ENCODE peak calls at places on chromosome 20, in five cellular contexts. R, G, M, Q and K are unnamed samples.
A peak's percentile ranks its signal among the peaks of the same experiment; 100 is the strongest.

GRCh38 chr20:10323729-10324128 is 105.1 kb downstream of the SNAP25 start:
- DNase-seq in Q (no peak), G (no peak), M (no peak), R (no peak), K (no peak)

GRCh38 chr20:955656-956055 is 39.5 kb upstream of the ANGPT4 start:
- DNase-seq in Q (no peak), M (no peak), R (no peak), G (no peak), K (no peak)

GRCh38 chr20:54922096-54922495 is 446.7 kb downstream of the DOK5 start:
- DNase-seq in Q (no peak), M (no peak), R (no peak), G (no peak), K (no peak)

GRCh38 chr20:3595541-3595940 is 67.7 kb downstream of the GFRA4 start:
- DNase-seq in Q (no peak), M (no peak), R (no peak), G (no peak), K (no peak)

GRCh38 chr20:54132612-54133433 is 41.0 kb downstream of the CYP24A1 start:
- DNase-seq in G (peak; percentile 78), Q (no peak), M (no peak), R (no peak), K (no peak)

GRCh38 chr20:33653218-33653899 is 8.8 kb upstream of the C20orf144 start:
- DNase-seq in M (peak; percentile 17), Q (peak; percentile 65), G (peak; percentile 79), R (no peak), K (peak; percentile 42)

GRCh38 chr20:3815703-3816315 is 4.5 kb upstream of the AP5S1 start:
- DNase-seq in M (no peak), R (no peak), Q (no peak), G (no peak), K (no peak)

GRCh38 chr20:24746351-24746685 is 202.8 kb upstream of the CST7 start:
- DNase-seq in Q (no peak), M (no peak), G (peak; percentile 34), R (no peak), K (no peak)

GRCh38 chr20:24933266-24933908 is 15.7 kb upstream of the CST7 start:
- DNase-seq in M (no peak), R (no peak), G (no peak), Q (no peak), K (no peak)

GRCh38 chr20:24950128-24950835 is 1.2 kb downstream of the CST7 start:
- DNase-seq in M (no peak), R (no peak), Q (no peak), G (no peak), K (no peak)

GRCh38 chr20:21681932-21682318 is 23.5 kb upstream of the PAX1 start:
- DNase-seq in M (no peak), R (no peak), G (no peak), Q (no peak), K (no peak)

GRCh38 chr20:49569403-49570115 is 1.6 kb upstream of the PTGIS start:
- DNase-seq in Q (no peak), M (no peak), G (no peak), R (no peak), K (no peak)

GRCh38 chr20:59802471-59803221 is 130.8 kb downstream of the SYCP2 start:
- DNase-seq in M (no peak), G (no peak), Q (no peak), R (no peak), K (no peak)

GRCh38 chr20:37944456-37944981 is 41.6 kb downstream of the VSTM2L start:
- DNase-seq in Q (no peak), R (no peak), G (no peak), M (no peak), K (no peak)

GRCh38 chr20:49323622-49324238 is 45.9 kb upstream of the ZNFX1 start:
- DNase-seq in M (no peak), G (peak; percentile 73), R (no peak), Q (peak; percentile 22), K (peak; percentile 85)

GRCh38 chr20:57996936-57997629 is 231.4 kb downstream of the ANKRD60 start:
- DNase-seq in Q (no peak), R (no peak), G (no peak), M (no peak), K (no peak)

GRCh38 chr20:49515588-49515987 is 33.1 kb upstream of the KCNB1 start:
- DNase-seq in Q (no peak), G (no peak), M (no peak), R (no peak), K (no peak)

GRCh38 chr20:16098890-16099639 is 474.2 kb downstream of the KIF16B start:
- DNase-seq in R (no peak), Q (no peak), M (no peak), G (no peak), K (no peak)

GRCh38 chr20:51650685-51651134 is 108.2 kb upstream of the NFATC2 start:
- DNase-seq in G (peak; percentile 86), Q (no peak), M (no peak), R (no peak), K (peak; percentile 63)

GRCh38 chr20:31833130-31833930 is 12.1 kb downstream of the FOXS1 start:
- DNase-seq in R (peak; percentile 64), Q (peak; percentile 63), G (peak; percentile 43), M (no peak), K (peak; percentile 44)

GRCh38 chr20:9912858-9913434 is 74.1 kb upstream of the PAK5 start:
- DNase-seq in M (peak; percentile 24), R (peak; percentile 42), Q (peak; percentile 79), G (peak; percentile 64), K (peak; percentile 2)

GRCh38 chr20:62832212-62832922 is 15.5 kb downstream of the COL9A3 start:
- DNase-seq in M (no peak), Q (no peak), G (peak; percentile 72), R (no peak), K (peak; percentile 20)

GRCh38 chr20:60966031-60966430 is 286.0 kb upstream of the CDH4 start:
- DNase-seq in M (no peak), G (no peak), Q (no peak), R (no peak), K (no peak)

GRCh38 chr20:57990396-57990987 is 238.0 kb downstream of the ANKRD60 start:
- DNase-seq in R (no peak), Q (no peak), G (no peak), M (no peak), K (no peak)

GRCh38 chr20:63564036-63564810 is 9.8 kb downstream of the HELZ2 start:
- DNase-seq in G (no peak), R (no peak), Q (no peak), M (no peak), K (no peak)

GRCh38 chr20:50659975-50660670 is 31.2 kb downstream of the RIPOR3 start:
- DNase-seq in R (no peak), G (no peak), M (no peak), Q (no peak), K (no peak)